ENCODE peak calls at places on chromosomes 7 and 10, in six cellular contexts. E is A549, S is substantia nigra, U is left lung, D is tibial nerve, Q is ovary. V is an unnamed sample.

GRCh38 chr7:108467391-108467790 is 11.2 kb upstream of the NRCAM start:
- DNase-seq in E (no peak), S (no peak), U (no peak), D (no peak), Q (no peak), V (no peak)

GRCh38 chr10:107971411-107971810 is 806.9 kb upstream of the SORCS1 start:
- DNase-seq in E (no peak), S (no peak), U (no peak), D (no peak), Q (no peak), V (peak; percentile 16)

GRCh38 chr10:108180883-108181282 is 1016.4 kb upstream of the SORCS1 start:
- DNase-seq in E (no peak), S (no peak), U (no peak), D (no peak), Q (no peak), V (no peak)

GRCh38 chr7:7536396-7537019 is 835 bp upstream of the COL28A1 start:
- DNase-seq in E (no peak), S (no peak), U (no peak), D (no peak), Q (no peak), V (no peak)

GRCh38 chr10:59536151-59536550 is 173.5 kb downstream of the SLC16A9 start:
- DNase-seq in E (no peak), S (no peak), U (no peak), D (no peak), Q (no peak), V (peak; percentile 12)

GRCh38 chr7:55527314-55527713 is 45.0 kb downstream of the VOPP1 start:
- DNase-seq in E (no peak), S (no peak), U (no peak), D (no peak), Q (no peak), V (no peak)

GRCh38 chr7:45524373-45524913 is 49.7 kb upstream of the ADCY1 start:
- DNase-seq in E (no peak), S (no peak), U (no peak), D (peak; percentile 21), Q (no peak), V (no peak)

GRCh38 chr10:15719899-15720634 is at the start of gene ITGA8:
- DNase-seq in E (peak; percentile 33), S (no peak), U (no peak), D (no peak), Q (peak; percentile 45), V (no peak)

GRCh38 chr10:58557714-58558113 is 45.0 kb downstream of the BICC1 start:
- DNase-seq in E (no peak), S (no peak), U (no peak), D (no peak), Q (no peak), V (no peak)

GRCh38 chr7:111312966-111313365 is 222.0 kb downstream of the LRRN3 start:
- DNase-seq in E (peak; percentile 27), S (no peak), U (no peak), D (no peak), Q (no peak), V (no peak)

GRCh38 chr7:158740013-158740656 is 35.5 kb upstream of the NCAPG2 start:
- DNase-seq in E (peak; percentile 32), S (no peak), U (peak; percentile 73), D (no peak), Q (peak; percentile 48), V (no peak)

GRCh38 chr10:114911052-114911697 is 26.8 kb upstream of the TRUB1 start:
- DNase-seq in E (no peak), S (no peak), U (no peak), D (no peak), Q (no peak), V (no peak)

GRCh38 chr10:5413012-5413938 is 918 bp downstream of the NET1 start:
- DNase-seq in E (peak; percentile 47), S (no peak), U (no peak), D (no peak), Q (no peak), V (no peak)

GRCh38 chr10:126500866-126501265 is 112.6 kb upstream of the ADAM12 start:
- DNase-seq in E (no peak), S (no peak), U (no peak), D (no peak), Q (no peak), V (no peak)

GRCh38 chr7:46603780-46604725 is 683.0 kb upstream of the IGFBP3 start:
- DNase-seq in E (no peak), S (no peak), U (peak; percentile 52), D (peak; percentile 91), Q (peak; percentile 62), V (no peak)

GRCh38 chr7:20329389-20330175 is 1.1 kb upstream of the ITGB8 start:
- DNase-seq in E (peak; percentile 82), S (peak; percentile 51), U (peak; percentile 67), D (peak; percentile 40), Q (peak; percentile 66), V (peak; percentile 58)

GRCh38 chr7:151436446-151437162 is 3.3 kb downstream of the CRYGN start:
- DNase-seq in E (no peak), S (no peak), U (peak; percentile 28), D (no peak), Q (peak; percentile 75), V (no peak)

GRCh38 chr10:14379556-14380330 is 49.0 kb upstream of the FRMD4A start:
- DNase-seq in E (no peak), S (no peak), U (no peak), D (no peak), Q (no peak), V (no peak)
- H3K27ac ChIP-seq in E (no peak overlapping the region), S (no peak overlapping the region), U (no peak overlapping the region), D (no peak overlapping the region), Q (no peak overlapping the region), V (no peak overlapping the region)

DNA sequence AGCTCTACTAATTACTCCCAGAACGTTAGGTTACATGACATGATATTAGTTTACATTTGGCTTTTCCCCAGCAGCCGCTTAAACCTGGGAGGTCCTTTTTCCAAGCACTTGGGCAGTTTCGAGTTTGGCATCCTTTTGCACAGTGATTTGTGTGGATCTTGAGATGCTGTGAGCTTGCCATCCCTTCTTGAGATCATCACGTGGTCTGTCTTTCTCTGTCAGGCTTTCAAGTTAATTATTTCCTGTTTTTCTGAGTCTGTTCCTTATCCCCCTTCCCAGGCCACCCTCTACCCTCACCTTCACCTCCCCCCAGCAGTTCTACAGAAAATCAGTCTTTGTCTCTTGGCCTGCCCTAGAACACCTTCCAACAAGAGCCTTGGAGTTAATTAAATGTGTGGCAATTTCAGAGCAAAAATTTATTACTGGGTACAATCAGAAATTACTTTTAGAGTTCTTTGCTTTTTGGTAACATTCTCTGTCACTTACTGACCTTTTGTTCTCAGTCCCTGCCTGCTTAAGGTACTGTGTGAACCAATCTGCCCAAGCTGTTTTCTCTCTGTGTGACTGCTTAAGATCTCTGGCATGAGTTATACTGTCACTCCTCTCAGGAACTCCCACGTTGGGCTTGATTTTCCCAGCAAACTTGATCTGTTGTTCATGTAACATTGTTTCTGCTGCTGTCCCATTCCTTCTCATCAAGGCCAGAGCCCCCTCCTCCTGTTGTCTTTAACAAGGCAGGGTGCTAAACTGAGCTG is 3.1 kb upstream of the SLF2 start:
- DNase-seq in E (no peak), S (no peak), U (no peak), D (no peak), Q (no peak), V (no peak)
- H3K27ac ChIP-seq in E (no peak overlapping the region), S (no peak overlapping the region), U (no peak overlapping the region), D (peak overlapping the region; percentile 69), Q (no peak overlapping the region), V (no peak overlapping the region)

GRCh38 chr7:106731207-106731606 is 70.2 kb upstream of the CCDC71L start:
- DNase-seq in E (no peak), S (no peak), U (no peak), D (no peak), Q (no peak), V (no peak)
- H3K27ac ChIP-seq in E (no peak overlapping the region), S (no peak overlapping the region), U (peak overlapping the region; percentile 3), D (no peak overlapping the region), Q (no peak overlapping the region), V (peak overlapping the region; percentile 84)

GRCh38 chr7:121371367-121371766 is 24.7 kb downstream of the FAM3C start:
- DNase-seq in E (no peak), S (no peak), U (no peak), D (no peak), Q (no peak), V (no peak)

GRCh38 chr7:121376982-121377381 is 19.1 kb downstream of the FAM3C start:
- DNase-seq in E (no peak), S (no peak), U (no peak), D (no peak), Q (no peak), V (no peak)

GRCh38 chr7:121372376-121373024 is 23.6 kb downstream of the FAM3C start:
- DNase-seq in E (no peak), S (no peak), U (no peak), D (no peak), Q (no peak), V (no peak)

GRCh38 chr7:121369462-121369861 is 26.6 kb downstream of the FAM3C start:
- DNase-seq in E (peak; percentile 5), S (no peak), U (no peak), D (no peak), Q (no peak), V (no peak)

GRCh38 chr7:121373177-121373576 is 22.9 kb downstream of the FAM3C start:
- DNase-seq in E (no peak), S (no peak), U (no peak), D (no peak), Q (no peak), V (no peak)
- H3K27ac ChIP-seq in E (no peak overlapping the region), S (no peak overlapping the region), U (peak overlapping the region; percentile 21), D (no peak overlapping the region), Q (no peak overlapping the region), V (no peak overlapping the region)

GRCh38 chr10:119281581-119282071 is 74.3 kb downstream of the GRK5 start:
- DNase-seq in E (no peak), S (peak; percentile 69), U (no peak), D (no peak), Q (peak; percentile 81), V (no peak)
- H3K27ac ChIP-seq in E (no peak overlapping the region), S (peak overlapping the region; percentile 14), U (no peak overlapping the region), D (peak overlapping the region; percentile 81), Q (no peak overlapping the region), V (no peak overlapping the region)

GRCh38 chr10:120742373-120742772 is 108.8 kb upstream of the WDR11 start:
- DNase-seq in E (no peak), S (no peak), U (no peak), D (no peak), Q (no peak), V (no peak)

GRCh38 chr10:120746016-120746755 is 105.0 kb upstream of the WDR11 start:
- DNase-seq in E (no peak), S (no peak), U (no peak), D (no peak), Q (no peak), V (no peak)

GRCh38 chr10:120744040-120744439 is 107.1 kb upstream of the WDR11 start:
- DNase-seq in E (no peak), S (no peak), U (no peak), D (no peak), Q (no peak), V (no peak)

GRCh38 chr10:120738658-120739057 is 112.5 kb upstream of the WDR11 start:
- DNase-seq in E (no peak), S (no peak), U (no peak), D (no peak), Q (no peak), V (no peak)

DNA sequence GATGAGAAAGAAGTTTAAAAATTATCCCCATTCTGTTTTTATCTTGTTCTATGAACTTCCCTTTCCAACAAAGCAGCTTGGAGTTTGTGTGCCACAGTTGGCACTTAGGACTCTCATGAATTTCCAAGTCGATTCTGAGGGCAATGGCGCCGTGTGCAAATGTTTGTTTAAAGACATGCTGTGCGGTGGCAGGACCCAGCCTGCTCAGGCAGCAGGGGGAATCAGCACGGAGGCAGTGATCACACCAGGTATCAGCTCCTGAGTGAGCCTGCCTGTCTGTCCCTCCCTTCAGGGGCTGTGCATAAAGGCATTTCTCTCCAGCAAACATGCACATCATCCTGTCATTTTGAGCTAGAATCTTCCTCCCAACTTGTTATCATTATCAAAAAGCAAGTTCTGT is 109.7 kb upstream of the WDR11 start:
- DNase-seq in E (no peak), S (no peak), U (no peak), D (no peak), Q (no peak), V (no peak)
- H3K27ac ChIP-seq in E (no peak overlapping the region), S (no peak overlapping the region), U (no peak overlapping the region), D (no peak overlapping the region), Q (no peak overlapping the region), V (no peak overlapping the region)